ENCODE peak calls at places on chromosomes 7 and 10, in seven cellular contexts. W is amygdala; U is RCC 7860; V is T-cell; X is GM19239; E is CD8-positive, alpha-beta T cell; C is amniotic stem cell. D is an unnamed sample.

GRCh38 chr7:48786951-48787350 is 137.4 kb upstream of the CDC14C start:
- DNase-seq in X (no peak), E (no peak), C (no peak), W (no peak), U (no peak), V (no peak), D (no peak)

GRCh38 chr7:139734395-139734794 is 43.4 kb downstream of the HIPK2 start:
- DNase-seq in U (peak; percentile 92), V (no peak), W (no peak), E (no peak), C (peak; percentile 30), X (no peak), D (no peak)

GRCh38 chr7:121499526-121500123 is 103.5 kb upstream of the FAM3C start:
- DNase-seq in E (no peak), U (no peak), X (no peak), V (no peak), C (no peak), W (no peak), D (peak; percentile 3)

GRCh38 chr7:101240226-101241014 is 2.8 kb upstream of the CLDN15 start:
- DNase-seq in C (no peak), U (no peak), X (no peak), V (no peak), W (no peak), E (no peak), D (no peak)

GRCh38 chr10:50456711-50457110 is 167.0 kb downstream of the SGMS1 start:
- DNase-seq in V (no peak), W (no peak), U (no peak), C (no peak), X (no peak), E (no peak), D (peak; percentile 48)

GRCh38 chr7:86937499-86937898 is 122.0 kb downstream of the ELAPOR2 start:
- DNase-seq in V (no peak), C (no peak), W (no peak), X (no peak), U (no peak), E (no peak), D (no peak)

GRCh38 chr10:34348917-34349509 is 466.1 kb downstream of the PARD3 start:
- DNase-seq in C (no peak), W (no peak), U (no peak), E (peak; percentile 24), V (no peak), X (no peak), D (no peak)

GRCh38 chr10:86265877-86266259 is 100.7 kb downstream of the GRID1 start:
- DNase-seq in W (no peak), E (no peak), C (no peak), U (no peak), V (no peak), X (no peak), D (no peak)

GRCh38 chr7:27245798-27246691 is 3.4 kb downstream of the EVX1 start:
- DNase-seq in V (no peak), C (no peak), X (no peak), W (no peak), U (no peak), E (no peak), D (peak; percentile 32)

GRCh38 chr7:121012919-121013318 is 24.4 kb downstream of the CPED1 start:
- DNase-seq in W (no peak), U (no peak), E (no peak), X (no peak), C (no peak), V (no peak), D (no peak)

GRCh38 chr7:6443372-6443941 is 4.3 kb downstream of the DAGLB start:
- DNase-seq in E (no peak), C (peak; percentile 85), V (no peak), W (no peak), U (peak; percentile 98), X (no peak), D (no peak)

GRCh38 chr10:52652431-52653220 is 120.0 kb downstream of the MBL2 start:
- DNase-seq in W (no peak), E (no peak), V (no peak), C (no peak), U (no peak), X (no peak), D (no peak)

GRCh38 chr10:124436191-124436638 is 13.6 kb downstream of the NKX1-2 start:
- DNase-seq in W (no peak), X (no peak), C (no peak), V (no peak), E (no peak), U (peak; percentile 49), D (no peak)

GRCh38 chr7:101947899-101948298 is 130.5 kb downstream of the CUX1 start:
- DNase-seq in X (no peak), V (no peak), E (no peak), U (no peak), W (no peak), C (no peak), D (no peak)

GRCh38 chr7:91416485-91416884 is 152.3 kb downstream of the FZD1 start:
- DNase-seq in V (no peak), X (no peak), C (no peak), E (no peak), W (no peak), U (no peak), D (no peak)

GRCh38 chr10:77149001-77149400 is 488.6 kb downstream of the KCNMA1 start:
- DNase-seq in U (no peak), W (no peak), E (no peak), C (no peak), X (no peak), V (no peak), D (no peak)

GRCh38 chr7:44867073-44867990 is 18.0 kb downstream of the PURB start:
- DNase-seq in E (no peak), W (no peak), X (no peak), C (peak; percentile 50), V (no peak), U (peak; percentile 74), D (no peak)

GRCh38 chr10:24435374-24435773 is 226.4 kb downstream of the KIAA1217 start:
- DNase-seq in X (no peak), U (peak; percentile 55), V (no peak), W (no peak), C (no peak), E (no peak), D (no peak)

GRCh38 chr7:141697211-141697871 is 4.6 kb downstream of the DENND11 start:
- DNase-seq in V (no peak), C (no peak), E (no peak), W (no peak), X (no peak), U (peak; percentile 84), D (no peak)

GRCh38 chr10:4013651-4014085 is 228.7 kb upstream of the KLF6 start:
- DNase-seq in V (no peak), U (no peak), W (no peak), C (no peak), X (peak; percentile 15), E (no peak), D (peak; percentile 72)

GRCh38 chr10:112843623-112844022 is 106.4 kb upstream of the TCF7L2 start:
- DNase-seq in X (no peak), U (no peak), V (no peak), C (no peak), E (no peak), W (no peak), D (no peak)

GRCh38 chr10:30088178-30088577 is 28.8 kb upstream of the JCAD start:
- DNase-seq in U (no peak), C (no peak), X (no peak), W (no peak), V (no peak), E (no peak), D (no peak)

GRCh38 chr7:56175086-56175760 is 59.0 kb upstream of the NUPR2 start:
- DNase-seq in E (no peak), X (no peak), V (no peak), W (no peak), C (no peak), U (no peak), D (no peak)

GRCh38 chr7:150964593-150965111 is 13.5 kb downstream of the KCNH2 start:
- DNase-seq in U (no peak), X (no peak), W (no peak), C (no peak), V (no peak), E (no peak), D (no peak)

GRCh38 chr10:122516733-122517132 is 43.8 kb upstream of the DMBT1 start:
- DNase-seq in V (no peak), C (no peak), W (no peak), X (no peak), U (no peak), E (no peak), D (no peak)

GRCh38 chr7:105963038-105963667 is at the start of gene CDHR3:
- DNase-seq in V (no peak), U (no peak), C (no peak), E (no peak), X (no peak), W (no peak), D (no peak)

GRCh38 chr7:12256025-12256570 is 45.0 kb downstream of the TMEM106B start:
- DNase-seq in U (no peak), V (no peak), E (no peak), C (no peak), W (no peak), X (no peak), D (no peak)

GRCh38 chr10:33655921-33656320 is 321.5 kb upstream of the NRP1 start:
- DNase-seq in U (no peak), V (no peak), E (no peak), C (no peak), W (no peak), X (no peak), D (no peak)

GRCh38 chr7:115763347-115763746 is 267.2 kb downstream of the TFEC start:
- DNase-seq in X (no peak), U (no peak), E (no peak), V (no peak), W (no peak), C (no peak), D (no peak)

GRCh38 chr7:114082567-114082933 is 163.7 kb upstream of the PPP1R3A start:
- DNase-seq in X (no peak), V (no peak), W (no peak), C (no peak), E (no peak), U (no peak), D (no peak)

GRCh38 chr7:26237035-26237807 is 35.7 kb downstream of the CBX3 start:
- DNase-seq in W (no peak), C (no peak), U (no peak), E (no peak), X (no peak), V (no peak), D (no peak)

GRCh38 chr10:132555648-132556575 is 18.3 kb downstream of the INPP5A start:
- DNase-seq in C (no peak), X (no peak), E (no peak), W (no peak), V (no peak), U (no peak), D (peak; percentile 33)

GRCh38 chr10:80590585-80591125 is 53.0 kb downstream of the SH2D4B start:
- DNase-seq in E (no peak), V (no peak), U (no peak), C (no peak), X (no peak), W (no peak), D (no peak)

GRCh38 chr7:45162311-45162845 is 4.8 kb downstream of the RAMP3 start:
- DNase-seq in X (no peak), V (no peak), C (no peak), W (no peak), E (no peak), U (no peak), D (no peak)

GRCh38 chr10:18773180-18773579 is 113.9 kb downstream of the ARL5B start:
- DNase-seq in C (no peak), W (no peak), E (no peak), X (no peak), V (no peak), U (no peak), D (no peak)

GRCh38 chr10:42939237-42939636 is 137.6 kb upstream of the RET start:
- DNase-seq in U (no peak), V (no peak), W (no peak), E (no peak), C (no peak), X (no peak), D (peak; percentile 9)

GRCh38 chr7:151381333-151382078 is 28.3 kb downstream of the WDR86 start:
- DNase-seq in U (no peak), V (peak; percentile 42), W (no peak), X (no peak), C (no peak), E (peak; percentile 42), D (peak; percentile 75)

D was measured in GM13976.